ENCODE peak calls at places on chromosome 10, in five cellular contexts. One of them, this sample, is unnamed. For H3K4me1, the result is how much of the 10 kb centered on the place peaks cover.

GRCh38 chr10:102451105-102451969 is at the start of gene C10orf95:
- DNase-seq in CD8-positive, alpha-beta T cell: no peak
- DNase-seq in left ventricle myocardium inferior: no peak
- DNase-seq in uterus: no peak
- DNase-seq in fibroblast of lung: no peak
- DNase-seq in this sample: no peak

GRCh38 chr10:114100848-114101741 is 57.4 kb downstream of the ADRB1 start:
- DNase-seq in CD8-positive, alpha-beta T cell: no peak
- DNase-seq in left ventricle myocardium inferior: peak
- DNase-seq in uterus: no peak
- DNase-seq in fibroblast of lung: peak
- DNase-seq in this sample: peak

GRCh38 chr10:21292763-21293517 is 232.5 kb downstream of the SKIDA1 start:
- DNase-seq in left ventricle myocardium inferior: peak
- DNase-seq in CD8-positive, alpha-beta T cell: no peak
- DNase-seq in fibroblast of lung: peak
- DNase-seq in uterus: peak
- DNase-seq in this sample: peak

GRCh38 chr10:132163278-132163765 is 23.4 kb upstream of the DPYSL4 start:
- DNase-seq in left ventricle myocardium inferior: no peak
- DNase-seq in fibroblast of lung: no peak
- DNase-seq in uterus: no peak
- DNase-seq in CD8-positive, alpha-beta T cell: peak
- DNase-seq in this sample: no peak

GRCh38 chr10:52729259-52730104 is 43.1 kb downstream of the MBL2 start:
- DNase-seq in CD8-positive, alpha-beta T cell: no peak
- DNase-seq in fibroblast of lung: peak
- DNase-seq in uterus: no peak
- DNase-seq in left ventricle myocardium inferior: no peak
- DNase-seq in this sample: no peak

GRCh38 chr10:61452655-61453641 is at the start of gene TMEM26:
- DNase-seq in uterus: peak
- DNase-seq in CD8-positive, alpha-beta T cell: no peak
- DNase-seq in left ventricle myocardium inferior: peak
- DNase-seq in fibroblast of lung: peak
- DNase-seq in this sample: peak

GRCh38 chr10:11148638-11149037 is 131.0 kb downstream of the CELF2 start:
- DNase-seq in uterus: no peak
- DNase-seq in fibroblast of lung: no peak
- DNase-seq in CD8-positive, alpha-beta T cell: no peak
- DNase-seq in left ventricle myocardium inferior: no peak
- DNase-seq in this sample: no peak

GRCh38 chr10:50740351-50740688 is 584 bp downstream of the ASAH2B start:
- DNase-seq in CD8-positive, alpha-beta T cell: peak
- DNase-seq in left ventricle myocardium inferior: peak
- DNase-seq in fibroblast of lung: peak
- DNase-seq in uterus: peak
- DNase-seq in this sample: no peak

GRCh38 chr10:35056686-35057085 is 33.5 kb downstream of the CUL2 start:
- DNase-seq in fibroblast of lung: no peak
- DNase-seq in uterus: no peak
- DNase-seq in CD8-positive, alpha-beta T cell: no peak
- DNase-seq in left ventricle myocardium inferior: no peak
- DNase-seq in this sample: no peak

GRCh38 chr10:92690211-92691041 is 671 bp downstream of the HHEX start:
- DNase-seq in CD8-positive, alpha-beta T cell: peak
- DNase-seq in left ventricle myocardium inferior: peak
- DNase-seq in fibroblast of lung: peak
- DNase-seq in uterus: peak
- DNase-seq in this sample: peak

GRCh38 chr10:70779088-70779487 is 6.1 kb downstream of the TBATA start:
- DNase-seq in uterus: no peak
- DNase-seq in fibroblast of lung: no peak
- DNase-seq in left ventricle myocardium inferior: no peak
- DNase-seq in CD8-positive, alpha-beta T cell: no peak
- DNase-seq in this sample: no peak

GRCh38 chr10:131107970-131108369 is 203.6 kb downstream of the TCERG1L start:
- DNase-seq in CD8-positive, alpha-beta T cell: no peak
- DNase-seq in left ventricle myocardium inferior: no peak
- DNase-seq in fibroblast of lung: no peak
- DNase-seq in uterus: no peak
- DNase-seq in this sample: no peak

GRCh38 chr10:350981-351501 is 215.8 kb downstream of the ZMYND11 start:
- DNase-seq in uterus: no peak
- DNase-seq in CD8-positive, alpha-beta T cell: no peak
- DNase-seq in fibroblast of lung: no peak
- DNase-seq in left ventricle myocardium inferior: no peak
- DNase-seq in this sample: no peak

GRCh38 chr10:93110472-93111146 is 36.9 kb downstream of the CYP26A1 start:
- DNase-seq in left ventricle myocardium inferior: no peak
- DNase-seq in fibroblast of lung: no peak
- DNase-seq in uterus: no peak
- DNase-seq in CD8-positive, alpha-beta T cell: no peak
- DNase-seq in this sample: no peak

GRCh38 chr10:14603539-14604102 is 171.1 kb downstream of the FAM107B start:
- DNase-seq in fibroblast of lung: no peak
- DNase-seq in uterus: no peak
- DNase-seq in left ventricle myocardium inferior: no peak
- DNase-seq in CD8-positive, alpha-beta T cell: no peak
- DNase-seq in this sample: no peak

GRCh38 chr10:97858001-97858439 is 8.4 kb downstream of the GOLGA7B start:
- DNase-seq in CD8-positive, alpha-beta T cell: no peak
- DNase-seq in fibroblast of lung: no peak
- DNase-seq in left ventricle myocardium inferior: no peak
- DNase-seq in uterus: no peak
- DNase-seq in this sample: no peak

GRCh38 chr10:79904671-79905321 is 44.1 kb downstream of the SFTPD start:
- DNase-seq in fibroblast of lung: peak
- DNase-seq in left ventricle myocardium inferior: peak
- DNase-seq in uterus: peak
- DNase-seq in CD8-positive, alpha-beta T cell: peak
- DNase-seq in this sample: peak

GRCh38 chr10:133071801-133072595 is 15.7 kb upstream of the ADGRA1 start:
- DNase-seq in left ventricle myocardium inferior: no peak
- DNase-seq in uterus: no peak
- DNase-seq in CD8-positive, alpha-beta T cell: no peak
- DNase-seq in fibroblast of lung: no peak
- DNase-seq in this sample: no peak

GRCh38 chr10:121465215-121465614 is 133.0 kb downstream of the FGFR2 start:
- DNase-seq in CD8-positive, alpha-beta T cell: no peak
- DNase-seq in uterus: no peak
- DNase-seq in fibroblast of lung: no peak
- DNase-seq in left ventricle myocardium inferior: no peak
- DNase-seq in this sample: no peak

GRCh38 chr10:50552308-50552707 is 71.4 kb downstream of the SGMS1 start:
- DNase-seq in left ventricle myocardium inferior: no peak
- DNase-seq in uterus: no peak
- DNase-seq in CD8-positive, alpha-beta T cell: no peak
- DNase-seq in fibroblast of lung: peak
- DNase-seq in this sample: no peak

GRCh38 chr10:49071221-49071761 is 44.0 kb downstream of the VSTM4 start:
- DNase-seq in left ventricle myocardium inferior: no peak
- DNase-seq in CD8-positive, alpha-beta T cell: no peak
- DNase-seq in uterus: no peak
- DNase-seq in fibroblast of lung: peak
- DNase-seq in this sample: no peak

GRCh38 chr10:21675157-21675796 is 141.2 kb downstream of the MLLT10 start:
- DNase-seq in left ventricle myocardium inferior: no peak
- DNase-seq in uterus: no peak
- DNase-seq in CD8-positive, alpha-beta T cell: peak
- DNase-seq in fibroblast of lung: peak
- DNase-seq in this sample: no peak

GRCh38 chr10:53664620-53665019 is 892.0 kb upstream of the MBL2 start:
- DNase-seq in uterus: no peak
- DNase-seq in left ventricle myocardium inferior: no peak
- DNase-seq in CD8-positive, alpha-beta T cell: no peak
- DNase-seq in fibroblast of lung: peak
- DNase-seq in this sample: no peak

GRCh38 chr10:10438335-10439123 is 579.1 kb upstream of the CELF2 start:
- DNase-seq in uterus: no peak
- DNase-seq in left ventricle myocardium inferior: no peak
- DNase-seq in fibroblast of lung: no peak
- DNase-seq in CD8-positive, alpha-beta T cell: no peak
- DNase-seq in this sample: no peak

GRCh38 chr10:60644436-60645130 is 133.7 kb upstream of the CDK1 start:
- DNase-seq in left ventricle myocardium inferior: no peak
- DNase-seq in CD8-positive, alpha-beta T cell: no peak
- DNase-seq in uterus: no peak
- DNase-seq in fibroblast of lung: peak
- DNase-seq in this sample: no peak

GRCh38 chr10:29657719-29658274 is 23.0 kb upstream of the SVIL start:
- DNase-seq in CD8-positive, alpha-beta T cell: peak
- DNase-seq in left ventricle myocardium inferior: no peak
- DNase-seq in uterus: no peak
- DNase-seq in fibroblast of lung: peak
- DNase-seq in this sample: no peak

GRCh38 chr10:132302911-132303310 is 4.8 kb downstream of the STK32C start:
- DNase-seq in left ventricle myocardium inferior: no peak
- DNase-seq in uterus: no peak
- DNase-seq in CD8-positive, alpha-beta T cell: no peak
- DNase-seq in fibroblast of lung: no peak
- DNase-seq in this sample: no peak

GRCh38 chr10:23540401-23540800 is 101.5 kb downstream of the OTUD1 start:
- DNase-seq in uterus: no peak
- DNase-seq in fibroblast of lung: no peak
- DNase-seq in CD8-positive, alpha-beta T cell: no peak
- DNase-seq in left ventricle myocardium inferior: no peak
- DNase-seq in this sample: peak

GRCh38 chr10:34104829-34105572 is 710.1 kb downstream of the PARD3 start:
- DNase-seq in left ventricle myocardium inferior: no peak
- DNase-seq in uterus: no peak
- DNase-seq in CD8-positive, alpha-beta T cell: no peak
- DNase-seq in fibroblast of lung: no peak
- DNase-seq in this sample: no peak

GRCh38 chr10:80324086-80324485 is 32.5 kb downstream of the DYDC1 start:
- DNase-seq in uterus: no peak
- DNase-seq in left ventricle myocardium inferior: no peak
- DNase-seq in CD8-positive, alpha-beta T cell: no peak
- DNase-seq in fibroblast of lung: peak
- DNase-seq in this sample: no peak

GRCh38 chr10:122140477-122140902 is 130.6 kb upstream of the BTBD16 start:
- DNase-seq in left ventricle myocardium inferior: peak
- DNase-seq in fibroblast of lung: peak
- DNase-seq in CD8-positive, alpha-beta T cell: no peak
- DNase-seq in uterus: peak
- DNase-seq in this sample: peak

GRCh38 chr10:63713191-63714144 is 192.3 kb downstream of the REEP3 start:
- DNase-seq in uterus: peak
- DNase-seq in left ventricle myocardium inferior: peak
- DNase-seq in fibroblast of lung: peak
- DNase-seq in CD8-positive, alpha-beta T cell: no peak
- DNase-seq in this sample: peak

GRCh38 chr10:24360286-24361127 is 151.6 kb downstream of the KIAA1217 start:
- DNase-seq in left ventricle myocardium inferior: peak
- DNase-seq in fibroblast of lung: peak
- DNase-seq in CD8-positive, alpha-beta T cell: no peak
- DNase-seq in uterus: peak
- DNase-seq in this sample: peak

GRCh38 chr10:71621783-71622526 is 97.6 kb downstream of the C10orf105 start:
- DNase-seq in CD8-positive, alpha-beta T cell: no peak
- DNase-seq in left ventricle myocardium inferior: no peak
- DNase-seq in uterus: peak
- DNase-seq in fibroblast of lung: peak
- DNase-seq in this sample: peak

GRCh38 chr10:92847185-92847864 is 995 bp upstream of the EXOC6 start:
- DNase-seq in left ventricle myocardium inferior: no peak
- DNase-seq in CD8-positive, alpha-beta T cell: no peak
- DNase-seq in fibroblast of lung: peak
- DNase-seq in uterus: no peak
- DNase-seq in this sample: no peak

GRCh38 chr10:93701903-93702277 is 502 bp downstream of the FRA10AC1 start:
- DNase-seq in fibroblast of lung: peak
- DNase-seq in left ventricle myocardium inferior: no peak
- DNase-seq in uterus: peak
- DNase-seq in CD8-positive, alpha-beta T cell: no peak
- DNase-seq in this sample: no peak

GRCh38 chr10:116195039-116195438 is 78.0 kb downstream of the GFRA1 start:
- DNase-seq in fibroblast of lung: no peak
- DNase-seq in left ventricle myocardium inferior: no peak
- DNase-seq in uterus: no peak
- DNase-seq in CD8-positive, alpha-beta T cell: no peak
- DNase-seq in this sample: no peak

GRCh38 chr10:103847346-103847745 is 8.0 kb downstream of the SH3PXD2A start:
- DNase-seq in uterus: no peak
- DNase-seq in left ventricle myocardium inferior: no peak
- DNase-seq in CD8-positive, alpha-beta T cell: no peak
- DNase-seq in fibroblast of lung: no peak
- DNase-seq in this sample: no peak
- H3K4me1 ChIP-seq in uterus: under half
- H3K4me1 ChIP-seq in left ventricle myocardium inferior: half or more
- H3K4me1 ChIP-seq in CD8-positive, alpha-beta T cell: under half
- H3K4me1 ChIP-seq in fibroblast of lung: under half
- H3K4me1 ChIP-seq in this sample: half or more

DNA sequence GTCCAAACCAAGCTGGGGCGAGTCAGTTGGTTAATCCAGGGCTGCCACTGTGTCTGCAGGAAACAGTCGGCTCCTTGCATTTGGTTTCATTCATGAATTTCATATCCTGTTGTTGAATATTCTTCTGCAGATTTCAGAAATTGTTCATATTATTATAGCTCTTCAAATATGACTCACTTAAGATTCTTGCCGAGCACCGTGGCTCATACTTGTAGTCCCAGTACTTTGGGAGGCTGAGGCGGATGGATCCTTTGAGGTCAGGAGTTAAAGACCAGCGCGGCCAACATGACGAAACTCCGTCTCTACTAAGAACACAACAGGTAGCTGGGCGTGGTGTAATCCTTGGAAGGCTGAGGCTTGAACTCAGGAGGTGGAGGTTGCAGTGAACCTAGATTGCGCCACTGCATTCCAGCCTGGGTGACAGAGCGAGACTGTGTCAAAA is 24.0 kb downstream of the PFKP start:
- DNase-seq in CD8-positive, alpha-beta T cell: no peak
- DNase-seq in fibroblast of lung: peak
- DNase-seq in uterus: no peak
- DNase-seq in left ventricle myocardium inferior: no peak
- DNase-seq in this sample: no peak
- H3K4me3 ChIP-seq in CD8-positive, alpha-beta T cell: no peak
- H3K4me3 ChIP-seq in fibroblast of lung: no peak
- H3K4me3 ChIP-seq in uterus: no peak
- H3K4me3 ChIP-seq in left ventricle myocardium inferior: no peak
- H3K4me3 ChIP-seq in this sample: no peak

DNA sequence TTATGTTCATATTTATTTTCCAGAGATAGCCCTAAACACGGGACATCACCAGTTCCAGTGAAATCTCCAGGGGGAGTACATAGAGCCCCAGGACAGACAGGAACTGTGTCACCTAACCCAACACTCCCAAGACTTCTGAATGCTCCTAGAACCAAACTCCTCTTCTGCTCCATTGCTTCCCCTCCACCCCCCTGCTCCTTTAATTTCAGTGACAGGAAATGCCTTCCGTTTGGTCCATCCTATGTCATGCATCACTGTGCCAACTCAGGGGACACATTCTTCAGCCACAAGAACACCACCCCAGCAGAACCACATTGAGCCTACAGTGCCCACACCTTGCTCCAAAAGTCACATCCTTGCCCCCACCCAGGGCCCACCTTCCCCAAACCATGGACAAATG is 100.6 kb downstream of the KCNMA1 start:
- DNase-seq in uterus: no peak
- DNase-seq in CD8-positive, alpha-beta T cell: no peak
- DNase-seq in left ventricle myocardium inferior: no peak
- DNase-seq in fibroblast of lung: no peak
- DNase-seq in this sample: no peak
- H3K4me1 ChIP-seq in uterus: under half
- H3K4me1 ChIP-seq in CD8-positive, alpha-beta T cell: under half
- H3K4me1 ChIP-seq in left ventricle myocardium inferior: under half
- H3K4me1 ChIP-seq in fibroblast of lung: under half
- H3K4me1 ChIP-seq in this sample: under half

GRCh38 chr10:100781145-100781665 is 35.8 kb downstream of the PAX2 start:
- DNase-seq in uterus: no peak
- DNase-seq in fibroblast of lung: no peak
- DNase-seq in CD8-positive, alpha-beta T cell: no peak
- DNase-seq in left ventricle myocardium inferior: no peak
- DNase-seq in this sample: no peak
- H3K4me3 ChIP-seq in uterus: no peak
- H3K4me3 ChIP-seq in fibroblast of lung: no peak
- H3K4me3 ChIP-seq in CD8-positive, alpha-beta T cell: no peak
- H3K4me3 ChIP-seq in left ventricle myocardium inferior: no peak
- H3K4me3 ChIP-seq in this sample: no peak